ENCODE peak calls at places on chromosomes 6 and 20, in five cellular contexts. V is psoas muscle, B is heart right ventricle, G is heart left ventricle, Y is breast epithelium. J is an unnamed sample. For H3K4me1, the result is how much of the 10 kb centered on the place peaks cover.

GRCh38 chr6:106910999-106911949 is 63.3 kb downstream of the CD24 start:
- DNase-seq in G (no peak), B (no peak), Y (no peak), V (no peak), J (no peak)

GRCh38 chr6:87274660-87275273 is 47.6 kb upstream of the SMIM8 start:
- DNase-seq in V (no peak), Y (no peak), B (no peak), G (no peak), J (no peak)

GRCh38 chr6:144816936-144817335 is 531.8 kb downstream of the UTRN start:
- DNase-seq in G (no peak), B (no peak), Y (no peak), V (no peak), J (no peak)

GRCh38 chr6:154249499-154250298 is 106.9 kb downstream of the IPCEF1 start:
- DNase-seq in Y (no peak), B (no peak), G (no peak), V (no peak), J (no peak)

GRCh38 chr6:82408952-82409421 is 45.4 kb downstream of the TPBG start:
- DNase-seq in G (no peak), V (no peak), Y (no peak), B (no peak), J (no peak)

GRCh38 chr20:5001174-5002076 is at the start of gene SLC23A2:
- DNase-seq in V (peak), G (peak), Y (no peak), B (peak), J (peak)

GRCh38 chr20:13034936-13035335 is 26.2 kb downstream of the SPTLC3 start:
- DNase-seq in Y (no peak), V (no peak), B (no peak), G (no peak), J (no peak)

GRCh38 chr6:6688283-6688682 is 99.8 kb downstream of the LY86 start:
- DNase-seq in B (no peak), V (no peak), Y (no peak), G (no peak), J (no peak)

GRCh38 chr6:3037578-3038365 is 30.5 kb upstream of the RIPK1 start:
- DNase-seq in G (no peak), B (no peak), V (no peak), Y (no peak), J (no peak)

GRCh38 chr6:154447929-154448328 is 62.6 kb downstream of the CNKSR3 start:
- DNase-seq in B (no peak), V (no peak), Y (no peak), G (no peak), J (no peak)

GRCh38 chr20:31548823-31549512 is 34.7 kb downstream of the HM13 start:
- DNase-seq in V (no peak), Y (no peak), G (no peak), B (no peak), J (no peak)

GRCh38 chr20:48748556-48748955 is 79.2 kb downstream of the PREX1 start:
- DNase-seq in B (no peak), G (no peak), V (no peak), Y (no peak), J (no peak)

GRCh38 chr6:35602133-35602946 is 86.4 kb downstream of the FKBP5 start:
- DNase-seq in Y (peak), B (no peak), G (no peak), V (no peak), J (peak)

GRCh38 chr6:156777866-156778614 is 862 bp downstream of the ARID1B start:
- DNase-seq in G (peak), V (peak), Y (peak), B (peak), J (peak)

GRCh38 chr20:46406986-46407670 is 713 bp upstream of the ELMO2 start:
- DNase-seq in V (peak), B (peak), Y (peak), G (peak), J (peak)

GRCh38 chr6:51213806-51214205 is 395.1 kb downstream of the TFAP2B start:
- DNase-seq in V (no peak), Y (no peak), G (peak), B (no peak), J (peak)

GRCh38 chr6:46024122-46024769 is 8.6 kb upstream of the CLIC5 start:
- DNase-seq in B (no peak), V (no peak), Y (no peak), G (no peak), J (no peak)

GRCh38 chr6:35128496-35128895 is 12.6 kb downstream of the TCP11 start:
- DNase-seq in B (no peak), Y (no peak), V (no peak), G (no peak), J (no peak)

GRCh38 chr20:60331688-60332300 is 373.6 kb downstream of the CDH26 start:
- DNase-seq in B (no peak), V (no peak), G (no peak), Y (no peak), J (no peak)

GRCh38 chr20:48932375-48932941 is 10.9 kb downstream of the ARFGEF2 start:
- DNase-seq in V (no peak), Y (no peak), B (no peak), G (no peak), J (no peak)

GRCh38 chr20:15036938-15037337 is 699.5 kb upstream of the FLRT3 start:
- DNase-seq in B (no peak), G (no peak), V (no peak), Y (no peak), J (no peak)

GRCh38 chr20:19885981-19886665 is 128.1 kb downstream of the RIN2 start:
- DNase-seq in Y (peak), G (peak), B (peak), V (peak), J (no peak)

GRCh38 chr20:17590245-17590644 is 20.4 kb downstream of the DSTN start:
- DNase-seq in V (no peak), Y (no peak), G (no peak), B (no peak), J (no peak)

GRCh38 chr20:37758332-37758731 is 64.5 kb downstream of the CTNNBL1 start:
- DNase-seq in G (no peak), B (peak), Y (no peak), V (no peak), J (no peak)

GRCh38 chr20:37426978-37427377 is 81.0 kb downstream of the SRC start:
- DNase-seq in V (no peak), B (no peak), G (no peak), Y (no peak), J (no peak)

GRCh38 chr6:16286151-16286522 is 47.8 kb downstream of the GMPR start:
- DNase-seq in Y (no peak), V (no peak), G (no peak), B (peak), J (no peak)

GRCh38 chr6:112485813-112486212 is 138.7 kb downstream of the RFPL4B start:
- DNase-seq in G (no peak), B (no peak), V (no peak), Y (no peak), J (no peak)

GRCh38 chr6:118744261-118744941 is 93.0 kb upstream of the CEP85L start:
- DNase-seq in V (peak), Y (no peak), B (no peak), G (no peak), J (no peak)

GRCh38 chr20:17888044-17888443 is 80.5 kb downstream of the SNX5 start:
- DNase-seq in G (no peak), B (no peak), V (no peak), Y (peak), J (peak)

GRCh38 chr6:159107451-159108260 is 61.5 kb upstream of the FNDC1 start:
- DNase-seq in Y (no peak), G (no peak), V (no peak), B (no peak), J (peak)

GRCh38 chr20:62726276-62726675 is 17.6 kb downstream of the NTSR1 start:
- DNase-seq in Y (no peak), V (no peak), B (no peak), G (no peak), J (no peak)

GRCh38 chr20:62723768-62724420 is 15.3 kb downstream of the NTSR1 start:
- DNase-seq in V (no peak), B (no peak), G (peak), Y (no peak), J (peak)

GRCh38 chr20:62725596-62726268 is 17.1 kb downstream of the NTSR1 start:
- DNase-seq in G (no peak), Y (no peak), V (no peak), B (no peak), J (no peak)

GRCh38 chr20:62723351-62723750 is 14.7 kb downstream of the NTSR1 start:
- DNase-seq in G (peak), V (peak), B (no peak), Y (no peak), J (peak)

DNA sequence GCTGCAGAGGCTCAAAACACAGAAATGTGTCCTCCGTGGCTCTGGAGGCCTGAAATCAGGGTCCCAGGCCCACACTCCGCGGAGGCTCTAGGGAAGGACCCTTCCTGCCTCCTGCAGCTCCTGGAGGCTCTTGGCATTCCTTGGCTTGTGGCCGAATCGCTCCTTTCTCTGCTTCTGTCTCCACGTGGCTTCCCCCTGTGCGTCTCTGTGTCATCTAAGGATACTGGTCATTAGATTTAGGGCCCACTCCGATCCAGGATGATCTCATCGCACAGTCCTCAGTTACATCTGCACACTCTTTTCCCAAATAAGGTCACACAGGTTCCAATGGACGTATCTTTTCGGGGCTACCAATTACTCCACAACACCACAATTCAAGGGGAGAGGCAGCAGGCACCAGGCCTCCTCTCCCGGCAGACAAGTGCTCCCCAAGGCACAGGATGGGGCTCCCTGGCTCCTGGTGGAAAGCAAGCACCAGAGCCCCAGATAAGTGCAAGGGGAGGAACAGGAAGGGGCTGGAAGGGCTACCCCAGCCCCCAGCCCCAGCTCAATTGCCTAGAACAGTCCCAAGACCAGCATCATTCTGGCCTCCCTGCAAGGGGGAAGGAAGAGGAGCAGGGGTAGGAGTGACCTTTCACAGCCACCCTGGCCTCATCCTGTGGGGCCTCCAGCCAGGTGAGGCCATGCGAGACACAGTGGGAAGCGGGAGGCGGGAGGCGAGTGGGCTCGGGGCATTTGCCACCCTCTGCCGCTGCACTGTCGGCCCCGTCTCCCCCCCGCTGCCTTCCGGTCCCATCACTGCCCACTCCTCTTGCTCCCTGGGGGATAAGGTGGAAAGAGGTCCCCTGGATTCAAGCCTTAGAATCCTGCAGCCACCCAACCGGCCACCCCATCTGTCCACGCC is 16.3 kb downstream of the NTSR1 start:
- DNase-seq in G (no peak), V (no peak), Y (no peak), B (no peak), J (no peak)
- H3K27ac ChIP-seq in G (no peak), V (no peak), Y (no peak), B (no peak), J (no peak)

GRCh38 chr6:43798688-43799444 is 28.9 kb downstream of the VEGFA start:
- DNase-seq in G (peak), B (peak), V (peak), Y (peak), J (peak)
- H3K4me1 ChIP-seq in G (under half), B (half or more), V (half or more), Y (under half), J (under half)

DNA sequence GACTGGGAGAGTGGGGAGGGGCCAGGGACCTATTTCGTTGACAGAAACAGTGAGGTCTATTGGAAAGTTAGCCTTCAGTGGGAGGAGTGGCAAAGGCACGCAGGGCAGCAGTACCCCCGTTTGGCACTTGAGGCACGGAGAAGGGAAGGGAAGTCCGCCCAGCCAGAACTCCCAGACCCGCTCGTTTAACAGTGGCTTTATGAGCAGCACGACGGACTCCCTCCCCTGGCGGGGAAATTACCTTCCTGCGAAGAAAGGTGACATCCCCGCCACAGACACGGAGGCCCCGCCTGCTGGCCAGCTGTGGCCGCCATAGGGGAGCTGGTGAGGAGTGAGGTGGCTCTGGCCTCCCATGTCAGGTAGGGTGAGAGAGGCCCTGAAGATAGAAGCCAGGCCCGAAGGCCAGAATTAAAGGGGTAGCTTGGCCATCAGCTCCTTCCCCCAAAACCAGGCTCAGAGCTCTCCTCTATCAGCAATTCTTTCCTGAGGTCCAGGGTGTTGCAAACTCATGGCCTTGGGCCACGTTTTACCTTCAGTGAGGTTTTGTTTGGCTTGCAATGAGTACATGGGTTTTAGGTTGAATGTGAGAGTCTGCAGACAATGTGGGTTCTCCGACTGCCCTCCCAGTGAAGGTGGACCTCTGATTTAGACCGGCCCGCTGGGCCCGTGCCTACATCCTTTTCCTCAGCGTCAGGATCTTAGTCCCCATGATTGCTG is 123.7 kb downstream of the MRPL14 start:
- DNase-seq in V (no peak), Y (no peak), B (no peak), G (no peak), J (peak)
- H3K4me3 ChIP-seq in V (peak), Y (no peak), B (no peak), G (no peak), J (peak)

GRCh38 chr6:138105880-138106664 is 1.1 kb downstream of the PERP start:
- DNase-seq in V (no peak), G (no peak), Y (no peak), B (no peak), J (no peak)

GRCh38 chr6:138106665-138107077 is 548 bp downstream of the PERP start:
- DNase-seq in G (no peak), V (no peak), B (no peak), Y (no peak), J (no peak)

GRCh38 chr6:138103876-138104275 is 3.3 kb downstream of the PERP start:
- DNase-seq in V (no peak), B (no peak), G (no peak), Y (no peak), J (no peak)

GRCh38 chr6:138105446-138105845 is 1.8 kb downstream of the PERP start:
- DNase-seq in Y (peak), G (no peak), V (no peak), B (no peak), J (no peak)

DNA sequence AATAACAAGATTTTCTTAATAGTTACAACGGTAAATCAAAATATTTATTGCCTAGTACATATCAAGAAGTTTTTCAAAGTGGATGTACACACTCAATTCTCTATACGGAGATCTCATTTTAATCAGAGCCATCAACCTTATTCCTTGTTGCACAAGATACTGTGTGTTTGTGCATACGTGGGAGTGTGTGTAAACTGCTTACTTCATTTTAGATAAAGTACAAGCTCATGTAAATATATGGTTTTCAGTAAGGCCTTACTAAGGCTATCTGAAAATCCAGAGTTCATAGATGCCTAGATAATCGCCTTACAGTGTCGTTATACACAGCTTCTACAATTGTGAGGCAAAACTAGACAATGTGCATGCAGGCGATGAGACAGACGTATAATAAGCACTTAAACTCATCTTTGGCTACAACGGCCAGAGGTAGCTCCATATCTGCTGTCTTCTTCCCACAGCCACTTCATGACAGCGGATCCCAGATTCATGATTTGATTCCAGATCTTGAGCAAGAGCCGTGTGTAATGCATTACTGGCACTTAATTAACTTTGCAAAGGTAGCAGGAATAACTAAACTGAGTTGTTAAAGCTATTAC is 2.5 kb downstream of the PERP start:
- DNase-seq in Y (no peak), B (no peak), G (no peak), V (no peak), J (no peak)
- H3K27ac ChIP-seq in Y (peak), B (peak), G (peak), V (no peak), J (no peak)

GRCh38 chr6:11227698-11228097 is 4.8 kb downstream of the NEDD9 start:
- DNase-seq in Y (no peak), V (no peak), B (no peak), G (no peak), J (no peak)

GRCh38 chr6:11231564-11232176 is 798 bp downstream of the NEDD9 start:
- DNase-seq in V (no peak), B (peak), G (peak), Y (no peak), J (no peak)

GRCh38 chr6:11231108-11231463 is 1.4 kb downstream of the NEDD9 start:
- DNase-seq in Y (no peak), B (no peak), V (no peak), G (no peak), J (no peak)

GRCh38 chr6:11230158-11231107 is 2.0 kb downstream of the NEDD9 start:
- DNase-seq in Y (no peak), B (no peak), G (no peak), V (no peak), J (no peak)

GRCh38 chr6:11229267-11230043 is 3.0 kb downstream of the NEDD9 start:
- DNase-seq in Y (no peak), G (no peak), B (no peak), V (no peak), J (no peak)
- H3K4me1 ChIP-seq in Y (under half), G (under half), B (under half), V (under half), J (half or more)

GRCh38 chr6:108651781-108652227 is 91.1 kb downstream of the FOXO3 start:
- DNase-seq in Y (peak), G (peak), V (peak), B (no peak), J (no peak)
- H3K4me3 ChIP-seq in Y (no peak), G (no peak), V (peak), B (no peak), J (no peak)

GRCh38 chr20:34751453-34751852 is 47.3 kb downstream of the TP53INP2 start:
- DNase-seq in B (no peak), V (no peak), G (no peak), Y (no peak), J (no peak)
- H3K27ac ChIP-seq in B (no peak), V (no peak), G (no peak), Y (no peak), J (no peak)

J was measured in spleen.